ENCODE peak calls at places on chromosomes 4 and X, in seven cellular contexts. Z is Right ventricle myocardium superior; L is stimulated activated CD8-positive, alpha-beta memory T cell treated with anti-CD3 and anti-CD28 coated beads, Interleukin-4, amount 100 ng/mL, for 24 hours; O is retina; X is suprapubic skin; W is neuronal stem cell; M is glomerular endothelial cell. H is an unnamed sample.

GRCh38 chr4:54855221-54855854 is 197.6 kb downstream of the KIT start:
- DNase-seq in Z (peak), L (no peak), O (peak), X (no peak), W (no peak), M (no peak), H (no peak)

GRCh38 chr4:13483142-13484044 is 747 bp downstream of the RAB28 start:
- DNase-seq in Z (peak), L (no peak), O (peak), X (no peak), W (peak), M (peak), H (no peak)

GRCh38 chr4:38529189-38530115 is 134.5 kb upstream of the KLF3 start:
- DNase-seq in Z (peak), L (no peak), O (no peak), X (no peak), W (no peak), M (peak), H (peak)

GRCh38 chrX:58025979-58026378 is 115.7 kb upstream of the ZXDA start:
- DNase-seq in Z (no peak), L (no peak), O (no peak), X (no peak), W (no peak), M (peak), H (no peak)

GRCh38 chr4:1578968-1579833 is 104.9 kb downstream of the FAM53A start:
- DNase-seq in Z (peak), L (peak), O (peak), X (peak), W (peak), M (no peak), H (peak)

GRCh38 chr4:137609693-137610450 is 77.6 kb upstream of the PCDH18 start:
- DNase-seq in Z (no peak), L (no peak), O (no peak), X (no peak), W (no peak), M (no peak), H (no peak)

GRCh38 chr4:176778491-176778890 is 14.2 kb downstream of the VEGFC start:
- DNase-seq in Z (no peak), L (no peak), O (no peak), X (no peak), W (no peak), M (no peak), H (no peak)

GRCh38 chr4:176841730-176842129 is 49.0 kb upstream of the VEGFC start:
- DNase-seq in Z (no peak), L (no peak), O (no peak), X (no peak), W (no peak), M (peak), H (no peak)

GRCh38 chr4:122205687-122206086 is 53.6 kb downstream of the BLTP1 start:
- DNase-seq in Z (no peak), L (no peak), O (no peak), X (no peak), W (no peak), M (no peak), H (no peak)

GRCh38 chrX:46758163-46758955 is 559 bp downstream of the SLC9A7 start:
- DNase-seq in Z (peak), L (no peak), O (peak), X (no peak), W (peak), M (no peak), H (peak)

GRCh38 chrX:13569479-13570244 is at the start of gene EGFL6:
- DNase-seq in Z (no peak), L (no peak), O (no peak), X (no peak), W (no peak), M (no peak), H (no peak)

GRCh38 chr4:38082424-38083374 is 122.5 kb downstream of the PTTG2 start:
- DNase-seq in Z (no peak), L (no peak), O (no peak), X (no peak), W (no peak), M (no peak), H (no peak)

GRCh38 chr4:26330186-26330787 is 9.5 kb downstream of the RBPJ start:
- DNase-seq in Z (no peak), L (no peak), O (peak), X (no peak), W (no peak), M (no peak), H (no peak)

GRCh38 chr4:188245651-188246050 is 106.4 kb downstream of the TRIML1 start:
- DNase-seq in Z (no peak), L (no peak), O (no peak), X (no peak), W (no peak), M (no peak), H (no peak)

GRCh38 chr4:89101256-89102161 is 9.8 kb upstream of the TIGD2 start:
- DNase-seq in Z (no peak), L (no peak), O (no peak), X (no peak), W (no peak), M (no peak), H (no peak)

GRCh38 chrX:331145-331771 is 12.7 kb upstream of the GTPBP6 start:
- DNase-seq in Z (peak), L (no peak), O (peak), X (no peak), W (no peak), M (no peak), H (peak)

GRCh38 chr4:27121830-27122229 is 261.2 kb downstream of the STIM2 start:
- DNase-seq in Z (no peak), L (no peak), O (no peak), X (no peak), W (no peak), M (no peak), H (no peak)

GRCh38 chrX:129239371-129239770 is 283.9 kb downstream of the SMARCA1 start:
- DNase-seq in Z (no peak), L (no peak), O (no peak), X (no peak), W (no peak), M (no peak), H (no peak)

GRCh38 chrX:116204947-116205346 is 34.4 kb downstream of the AGTR2 start:
- DNase-seq in Z (no peak), L (no peak), O (peak), X (no peak), W (peak), M (peak), H (no peak)

GRCh38 chr4:47340914-47341313 is 122.6 kb downstream of the COMMD8 start:
- DNase-seq in Z (no peak), L (no peak), O (no peak), X (no peak), W (no peak), M (no peak), H (no peak)

GRCh38 chr4:130257271-130257670 is 1161.3 kb downstream of the C4orf33 start:
- DNase-seq in Z (no peak), L (no peak), O (no peak), X (no peak), W (no peak), M (peak), H (no peak)

GRCh38 chr4:22268350-22269025 is 247.4 kb downstream of the ADGRA3 start:
- DNase-seq in Z (peak), L (no peak), O (no peak), X (no peak), W (no peak), M (no peak), H (no peak)

GRCh38 chr4:142191901-142192300 is 555.5 kb downstream of the IL15 start:
- DNase-seq in Z (no peak), L (no peak), O (no peak), X (no peak), W (no peak), M (no peak), H (no peak)

H was measured in stimulated activated naive CD4-positive, alpha-beta T cell treated with Interleukin-2 at 50 U/mL for 16 hours.